ENCODE peak calls at places on chromosomes 16 and 17, in eight cellular contexts. W is amygdala; K is T-helper 2 cell; P is fibroblast of villous mesenchyme; H is SHP77; U is effector memory CD8-positive, alpha-beta T cell; C is activated naive CD4-positive, alpha-beta T cell treated with Interleukin-2 at 50 U/mL for 16 hours; Q is Peyer's patch. I is an unnamed sample.

GRCh38 chr17:65370669-65371126 is 190.8 kb downstream of the AXIN2 start:
- DNase-seq in U (peak), Q (no peak), P (peak), W (no peak), H (no peak), K (peak), C (no peak), I (peak)

GRCh38 chr17:19237389-19238166 is 412 bp downstream of the EPN2 start:
- DNase-seq in H (peak), W (no peak), K (peak), C (peak), P (no peak), Q (peak), U (peak), I (no peak)

GRCh38 chr16:17211797-17212196 is 259.0 kb downstream of the XYLT1 start:
- DNase-seq in H (peak), P (no peak), W (no peak), Q (no peak), C (peak), U (peak), K (peak), I (no peak)

GRCh38 chr17:44221072-44221861 is 1.8 kb upstream of the UBTF start:
- DNase-seq in P (peak), K (peak), Q (peak), H (peak), U (peak), W (peak), C (peak), I (peak)

GRCh38 chr16:30010817-30011504 is at the start of gene DOC2A:
- DNase-seq in P (no peak), U (no peak), W (peak), H (peak), Q (no peak), K (peak), C (peak), I (no peak)

GRCh38 chr17:76370261-76370993 is 14.0 kb upstream of the SPHK1 start:
- DNase-seq in K (no peak), U (no peak), P (peak), C (no peak), W (peak), H (no peak), Q (no peak), I (peak)

GRCh38 chr17:5077781-5078105 is 524 bp upstream of the ZFP3 start:
- DNase-seq in H (no peak), U (no peak), C (no peak), K (no peak), P (no peak), Q (no peak), W (no peak), I (no peak)

GRCh38 chr17:82283208-82283749 is 9.8 kb upstream of the CSNK1D start:
- DNase-seq in C (peak), U (no peak), H (peak), W (peak), Q (no peak), K (no peak), P (peak), I (no peak)

I was measured in frontal cortex.